ENCODE peak calls at places on chromosome 3, in five cellular contexts. W is cardiac fibroblast; J is activated T-helper 1 cell treated with anti-CD3 and anti-CD28 coated beads, Interleukin-12 subunit alpha, Interleukin-12 subunit beta, Interleukin-2, Interleukin-4 antibody, amounts not matched to agents 30 ng/mL and 10 ng/mL and 1 ng/mL, durations not matched to agents 14 hours and 24 hours and 36 hours; G is WTC11; F is activated naive CD4-positive, alpha-beta T cell. L is an unnamed sample.

GRCh38 chr3:46297658-46298423 is 55.6 kb downstream of the CCR3 start:
- DNase-seq in F (no peak), J (no peak), G (no peak), W (no peak), L (no peak)

GRCh38 chr3:124688580-124689454 is 41.4 kb upstream of the UMPS start:
- DNase-seq in G (peak), F (peak), J (peak), W (peak), L (peak)

GRCh38 chr3:99410789-99411311 is 227.5 kb upstream of the COL8A1 start:
- DNase-seq in J (no peak), F (no peak), W (peak), G (no peak), L (no peak)

GRCh38 chr3:32302601-32303000 is 64.1 kb downstream of the CMTM8 start:
- DNase-seq in J (no peak), W (no peak), F (no peak), G (no peak), L (no peak)

GRCh38 chr3:152213938-152214337 is 54.8 kb upstream of the MBNL1 start:
- DNase-seq in F (no peak), W (no peak), J (no peak), G (no peak), L (no peak)

GRCh38 chr3:21477896-21478295 is 273.1 kb downstream of the ZNF385D start:
- DNase-seq in J (no peak), G (no peak), W (no peak), F (no peak), L (no peak)

GRCh38 chr3:192005989-192006388 is 545.0 kb downstream of the PYDC2 start:
- DNase-seq in W (no peak), G (no peak), F (no peak), J (no peak), L (no peak)

GRCh38 chr3:105806361-105806760 is 62.5 kb downstream of the CBLB start:
- DNase-seq in G (no peak), J (no peak), F (no peak), W (peak), L (no peak)

GRCh38 chr3:120678984-120679383 is 3.1 kb downstream of the HGD start:
- DNase-seq in J (no peak), G (no peak), W (no peak), F (no peak), L (no peak)

GRCh38 chr3:195863121-195864061 is 45.0 kb downstream of the TNK2 start:
- DNase-seq in J (peak), W (peak), F (peak), G (peak), L (no peak)

L was measured in iPS DF 19.7.